ENCODE peak calls at places on chromosomes 4 and X, in ten cellular contexts. L, N, U, Z, F, Y, B, G, V and R are unnamed samples.

GRCh38 chrX:40552768-40553167 is 28.0 kb upstream of the ATP6AP2 start:
- DNase-seq in L (no peak), N (no peak), U (no peak), Z (no peak), F (peak; percentile 8), Y (no peak), B (no peak), G (peak; percentile 61), V (peak; percentile 3), R (peak; percentile 41)

GRCh38 chr4:88227734-88228133 is 56.6 kb downstream of the PPM1K start:
- DNase-seq in L (no peak), N (no peak), U (no peak), Z (no peak), F (no peak), Y (no peak), B (no peak), G (no peak), V (no peak), R (no peak)

GRCh38 chr4:144599621-144600020 is 46.3 kb upstream of the HHIP start:
- DNase-seq in L (no peak), N (no peak), U (no peak), Z (peak; percentile 39), F (peak; percentile 54), Y (peak; percentile 37), B (no peak), G (no peak), V (no peak), R (no peak)

GRCh38 chr4:2259036-2259540 is 2.8 kb downstream of the MXD4 start:
- DNase-seq in L (no peak), N (no peak), U (peak; percentile 62), Z (no peak), F (no peak), Y (no peak), B (peak; percentile 14), G (no peak), V (no peak), R (no peak)

GRCh38 chr4:4572821-4573220 is 31.0 kb upstream of the STX18 start:
- DNase-seq in L (no peak), N (no peak), U (no peak), Z (peak; percentile 35), F (peak; percentile 31), Y (no peak), B (no peak), G (no peak), V (no peak), R (peak; percentile 38)

GRCh38 chrX:22666441-22666840 is 333.3 kb upstream of the DDX53 start:
- DNase-seq in L (no peak), N (no peak), U (no peak), Z (peak; percentile 51), F (peak; percentile 61), Y (peak; percentile 11), B (peak; percentile 18), G (no peak), V (no peak), R (peak; percentile 68)

GRCh38 chr4:5386921-5387320 is 321.4 kb downstream of the EVC2 start:
- DNase-seq in L (no peak), N (no peak), U (no peak), Z (no peak), F (no peak), Y (no peak), B (no peak), G (no peak), V (no peak), R (no peak)

GRCh38 chr4:75561789-75562188 is 5.9 kb downstream of the ODAPH start:
- DNase-seq in L (no peak), N (no peak), U (no peak), Z (no peak), F (no peak), Y (peak; percentile 56), B (no peak), G (no peak), V (no peak), R (no peak)

GRCh38 chrX:1283750-1284149 is 15.1 kb downstream of the CSF2RA start:
- DNase-seq in L (no peak), N (no peak), U (no peak), Z (no peak), F (no peak), Y (no peak), B (no peak), G (no peak), V (no peak), R (no peak)

GRCh38 chrX:12206413-12206812 is 68.1 kb downstream of the FRMPD4 start:
- DNase-seq in L (peak; percentile 0), N (no peak), U (no peak), Z (no peak), F (no peak), Y (no peak), B (no peak), G (no peak), V (no peak), R (no peak)

GRCh38 chr4:84879651-84880200 is 86.8 kb downstream of the WDFY3 start:
- DNase-seq in L (no peak), N (no peak), U (no peak), Z (no peak), F (no peak), Y (peak; percentile 72), B (no peak), G (no peak), V (no peak), R (no peak)

GRCh38 chrX:39716802-39717540 is 380.8 kb downstream of the BCOR start:
- DNase-seq in L (no peak), N (no peak), U (no peak), Z (no peak), F (no peak), Y (no peak), B (no peak), G (no peak), V (no peak), R (no peak)

GRCh38 chr4:81457921-81458520 is 13.7 kb downstream of the RASGEF1B start:
- DNase-seq in L (no peak), N (no peak), U (no peak), Z (no peak), F (no peak), Y (no peak), B (no peak), G (no peak), V (no peak), R (no peak)

GRCh38 chr4:110484767-110485166 is 8.8 kb downstream of the ENPEP start:
- DNase-seq in L (peak; percentile 7), N (no peak), U (no peak), Z (peak; percentile 92), F (peak; percentile 94), Y (peak; percentile 95), B (no peak), G (no peak), V (no peak), R (no peak)

GRCh38 chr4:82811838-82812672 is 13.5 kb upstream of the SCD5 start:
- DNase-seq in L (no peak), N (no peak), U (no peak), Z (no peak), F (peak; percentile 16), Y (peak; percentile 22), B (no peak), G (no peak), V (peak; percentile 42), R (peak; percentile 77)

GRCh38 chrX:110276778-110277177 is 41.1 kb downstream of the AMMECR1 start:
- DNase-seq in L (no peak), N (no peak), U (no peak), Z (no peak), F (no peak), Y (no peak), B (no peak), G (no peak), V (no peak), R (no peak)

GRCh38 chr4:176198316-176198903 is 3.0 kb upstream of the SPATA4 start:
- DNase-seq in L (no peak), N (no peak), U (no peak), Z (no peak), F (no peak), Y (no peak), B (no peak), G (no peak), V (no peak), R (peak; percentile 59)

GRCh38 chr4:100261346-100261745 is 71.1 kb upstream of the DDIT4L start:
- DNase-seq in L (no peak), N (no peak), U (no peak), Z (peak; percentile 20), F (no peak), Y (no peak), B (no peak), G (no peak), V (no peak), R (no peak)

GRCh38 chr4:74932832-74933561 is at the start of gene PARM1:
- DNase-seq in L (peak; percentile 75), N (no peak), U (peak; percentile 96), Z (peak; percentile 60), F (peak; percentile 75), Y (peak; percentile 59), B (peak; percentile 98), G (peak; percentile 67), V (peak; percentile 81), R (peak; percentile 88)

GRCh38 chrX:63751481-63751880 is 33.5 kb downstream of the ARHGEF9 start:
- DNase-seq in L (no peak), N (no peak), U (no peak), Z (no peak), F (no peak), Y (no peak), B (no peak), G (no peak), V (no peak), R (no peak)

GRCh38 chrX:49172280-49172780 is 632 bp downstream of the PLP2 start:
- DNase-seq in L (no peak), N (peak; percentile 25), U (peak; percentile 86), Z (peak; percentile 51), F (peak; percentile 59), Y (peak; percentile 42), B (no peak), G (peak; percentile 23), V (peak; percentile 72), R (peak; percentile 83)

GRCh38 chr4:46392421-46392820 is 2.5 kb upstream of the GABRA2 start:
- DNase-seq in L (peak; percentile 42), N (no peak), U (no peak), Z (no peak), F (peak; percentile 5), Y (no peak), B (no peak), G (no peak), V (no peak), R (no peak)

GRCh38 chr4:150974750-150975149 is 40.3 kb downstream of the LRBA start:
- DNase-seq in L (no peak), N (no peak), U (no peak), Z (no peak), F (no peak), Y (no peak), B (no peak), G (no peak), V (no peak), R (no peak)